ENCODE peak calls at places on chromosomes 6 and 20, in six cellular contexts. M is left colon; Y is H54; T is AG09319; V is CD4-positive, alpha-beta T cell; I is GM13976. L is an unnamed sample.

GRCh38 chr6:147204843-147205311 is 660 bp downstream of the STXBP5 start:
- DNase-seq in M (no peak), Y (no peak), T (no peak), V (no peak), I (no peak), L (no peak)

GRCh38 chr20:38108438-38109024 is 56.5 kb downstream of the TGM2 start:
- DNase-seq in M (no peak), Y (no peak), T (no peak), V (no peak), I (no peak), L (no peak)

GRCh38 chr6:107075951-107076381 is 39.3 kb downstream of the BEND3 start:
- DNase-seq in M (no peak), Y (no peak), T (no peak), V (no peak), I (peak), L (no peak)

GRCh38 chr6:127464881-127465459 is 5.8 kb upstream of the KIAA0408 start:
- DNase-seq in M (peak), Y (no peak), T (peak), V (peak), I (peak), L (no peak)

GRCh38 chr6:2876210-2877056 is 26.7 kb downstream of the SERPINB9 start:
- DNase-seq in M (peak), Y (peak), T (peak), V (no peak), I (no peak), L (no peak)

GRCh38 chr6:110325197-110325596 is 33.0 kb downstream of the METTL24 start:
- DNase-seq in M (peak), Y (no peak), T (peak), V (no peak), I (no peak), L (no peak)

GRCh38 chr20:21715193-21715881 is 9.9 kb downstream of the PAX1 start:
- DNase-seq in M (no peak), Y (no peak), T (no peak), V (no peak), I (no peak), L (no peak)

GRCh38 chr6:2231438-2231837 is 14.0 kb downstream of the GMDS start:
- DNase-seq in M (no peak), Y (no peak), T (no peak), V (no peak), I (no peak), L (no peak)

GRCh38 chr20:54056762-54057639 is 13.4 kb downstream of the BCAS1 start:
- DNase-seq in M (no peak), Y (no peak), T (no peak), V (no peak), I (no peak), L (no peak)

GRCh38 chr6:71403422-71404134 is 115.0 kb downstream of the OGFRL1 start:
- DNase-seq in M (no peak), Y (no peak), T (no peak), V (no peak), I (no peak), L (no peak)

GRCh38 chr6:97294451-97294850 is 11.4 kb upstream of the MMS22L start:
- DNase-seq in M (no peak), Y (no peak), T (peak), V (no peak), I (no peak), L (no peak)

GRCh38 chr6:10248378-10248843 is 166.5 kb downstream of the TFAP2A start:
- DNase-seq in M (no peak), Y (peak), T (no peak), V (no peak), I (no peak), L (no peak)

GRCh38 chr20:56630506-56631317 is 1.6 kb downstream of the TFAP2C start:
- DNase-seq in M (peak), Y (no peak), T (peak), V (no peak), I (peak), L (no peak)

GRCh38 chr20:17390655-17391054 is 140.5 kb downstream of the BFSP1 start:
- DNase-seq in M (no peak), Y (no peak), T (no peak), V (no peak), I (no peak), L (no peak)

GRCh38 chr6:159555082-159555481 is 138.0 kb downstream of the SOD2 start:
- DNase-seq in M (no peak), Y (no peak), T (no peak), V (no peak), I (no peak), L (no peak)

GRCh38 chr20:39103732-39104131 is 141.6 kb downstream of the DHX35 start:
- DNase-seq in M (no peak), Y (no peak), T (no peak), V (no peak), I (no peak), L (no peak)

GRCh38 chr6:17919494-17919893 is 67.9 kb downstream of the KIF13A start:
- DNase-seq in M (no peak), Y (no peak), T (no peak), V (no peak), I (no peak), L (no peak)

GRCh38 chr6:44142835-44143234 is 15.5 kb downstream of the TMEM63B start:
- DNase-seq in M (no peak), Y (no peak), T (no peak), V (no peak), I (no peak), L (no peak)

GRCh38 chr6:141483561-141484061 is 649.1 kb upstream of the GJE1 start:
- DNase-seq in M (peak), Y (no peak), T (peak), V (peak), I (peak), L (peak)

GRCh38 chr20:41169184-41169690 is 31.9 kb downstream of the PLCG1 start:
- DNase-seq in M (no peak), Y (no peak), T (no peak), V (no peak), I (no peak), L (no peak)

GRCh38 chr6:154932562-154933027 is 62.5 kb upstream of the TIAM2 start:
- DNase-seq in M (no peak), Y (peak), T (peak), V (no peak), I (no peak), L (no peak)

GRCh38 chr6:129717287-129717686 is 7.3 kb upstream of the ARHGAP18 start:
- DNase-seq in M (no peak), Y (no peak), T (no peak), V (no peak), I (no peak), L (no peak)

GRCh38 chr6:140032177-140032576 is 657.7 kb upstream of the CITED2 start:
- DNase-seq in M (no peak), Y (no peak), T (no peak), V (no peak), I (no peak), L (no peak)

GRCh38 chr6:89371849-89372505 is 19.5 kb upstream of the UBE2J1 start:
- DNase-seq in M (peak), Y (peak), T (no peak), V (peak), I (peak), L (no peak)

L was measured in keratinocyte.